ENCODE peak calls at places on chromosomes 4 and X, in six cellular contexts. One of them, this sample, is unnamed.
A peak's percentile ranks its signal among the peaks of the same experiment; 100 is the strongest.

GRCh38 chr4:97252615-97253154 is 890.6 kb downstream of the STPG2 start:
- DNase-seq in natural killer cell: no peak
- DNase-seq in HFFc6: no peak
- DNase-seq in A549: no peak
- DNase-seq in HCT116: no peak
- DNase-seq in RWPE1: peak; percentile 2
- DNase-seq in this sample: no peak

GRCh38 chr4:88015659-88016295 is 8.3 kb downstream of the PKD2 start:
- DNase-seq in natural killer cell: no peak
- DNase-seq in HFFc6: no peak
- DNase-seq in A549: no peak
- DNase-seq in HCT116: no peak
- DNase-seq in RWPE1: no peak
- DNase-seq in this sample: no peak

GRCh38 chrX:134631404-134632346 is 26.6 kb downstream of the PLAC1 start:
- DNase-seq in natural killer cell: no peak
- DNase-seq in HFFc6: no peak
- DNase-seq in A549: no peak
- DNase-seq in HCT116: no peak
- DNase-seq in RWPE1: no peak
- DNase-seq in this sample: no peak

GRCh38 chr4:172168888-172169287 is 355.7 kb downstream of the GALNTL6 start:
- DNase-seq in natural killer cell: no peak
- DNase-seq in HFFc6: no peak
- DNase-seq in A549: no peak
- DNase-seq in HCT116: no peak
- DNase-seq in RWPE1: no peak
- DNase-seq in this sample: no peak

GRCh38 chr4:100168521-100168920 is 21.7 kb downstream of the DDIT4L start:
- DNase-seq in natural killer cell: no peak
- DNase-seq in HFFc6: peak; percentile 55
- DNase-seq in A549: no peak
- DNase-seq in HCT116: no peak
- DNase-seq in RWPE1: no peak
- DNase-seq in this sample: no peak

GRCh38 chr4:184684491-184685189 is 35.1 kb downstream of the PRIMPOL start:
- DNase-seq in natural killer cell: no peak
- DNase-seq in HFFc6: no peak
- DNase-seq in A549: no peak
- DNase-seq in HCT116: no peak
- DNase-seq in RWPE1: no peak
- DNase-seq in this sample: no peak

GRCh38 chr4:173572493-173573129 is 42.6 kb upstream of the HAND2 start:
- DNase-seq in natural killer cell: no peak
- DNase-seq in HFFc6: no peak
- DNase-seq in A549: no peak
- DNase-seq in HCT116: no peak
- DNase-seq in RWPE1: no peak
- DNase-seq in this sample: no peak

GRCh38 chr4:53576676-53577372 is 14.5 kb downstream of the LNX1 start:
- DNase-seq in natural killer cell: no peak
- DNase-seq in HFFc6: peak; percentile 61
- DNase-seq in A549: peak; percentile 8
- DNase-seq in HCT116: no peak
- DNase-seq in RWPE1: no peak
- DNase-seq in this sample: no peak

GRCh38 chr4:39464886-39465501 is 6.1 kb downstream of the LIAS start:
- DNase-seq in natural killer cell: no peak
- DNase-seq in HFFc6: peak; percentile 79
- DNase-seq in A549: peak; percentile 82
- DNase-seq in HCT116: peak; percentile 38
- DNase-seq in RWPE1: peak; percentile 30
- DNase-seq in this sample: no peak

GRCh38 chrX:132191938-132192337 is 27.3 kb downstream of the RAP2C start:
- DNase-seq in natural killer cell: no peak
- DNase-seq in HFFc6: no peak
- DNase-seq in A549: no peak
- DNase-seq in HCT116: no peak
- DNase-seq in RWPE1: no peak
- DNase-seq in this sample: no peak

GRCh38 chr4:135120190-135120589 is 918.6 kb upstream of the PABPC4L start:
- DNase-seq in natural killer cell: no peak
- DNase-seq in HFFc6: no peak
- DNase-seq in A549: no peak
- DNase-seq in HCT116: no peak
- DNase-seq in RWPE1: no peak
- DNase-seq in this sample: no peak

GRCh38 chr4:76306882-76307669 is 543 bp downstream of the STBD1 start:
- DNase-seq in natural killer cell: no peak
- DNase-seq in HFFc6: peak; percentile 41
- DNase-seq in A549: peak; percentile 68
- DNase-seq in HCT116: no peak
- DNase-seq in RWPE1: peak; percentile 46
- DNase-seq in this sample: peak; percentile 68

GRCh38 chr4:26779674-26780073 is 81.0 kb upstream of the STIM2 start:
- DNase-seq in natural killer cell: no peak
- DNase-seq in HFFc6: peak; percentile 24
- DNase-seq in A549: no peak
- DNase-seq in HCT116: peak; percentile 12
- DNase-seq in RWPE1: peak; percentile 93
- DNase-seq in this sample: peak; percentile 33

GRCh38 chrX:21723097-21723496 is 34.8 kb downstream of the SMPX start:
- DNase-seq in natural killer cell: no peak
- DNase-seq in HFFc6: no peak
- DNase-seq in A549: no peak
- DNase-seq in HCT116: no peak
- DNase-seq in RWPE1: no peak
- DNase-seq in this sample: no peak

DNA sequence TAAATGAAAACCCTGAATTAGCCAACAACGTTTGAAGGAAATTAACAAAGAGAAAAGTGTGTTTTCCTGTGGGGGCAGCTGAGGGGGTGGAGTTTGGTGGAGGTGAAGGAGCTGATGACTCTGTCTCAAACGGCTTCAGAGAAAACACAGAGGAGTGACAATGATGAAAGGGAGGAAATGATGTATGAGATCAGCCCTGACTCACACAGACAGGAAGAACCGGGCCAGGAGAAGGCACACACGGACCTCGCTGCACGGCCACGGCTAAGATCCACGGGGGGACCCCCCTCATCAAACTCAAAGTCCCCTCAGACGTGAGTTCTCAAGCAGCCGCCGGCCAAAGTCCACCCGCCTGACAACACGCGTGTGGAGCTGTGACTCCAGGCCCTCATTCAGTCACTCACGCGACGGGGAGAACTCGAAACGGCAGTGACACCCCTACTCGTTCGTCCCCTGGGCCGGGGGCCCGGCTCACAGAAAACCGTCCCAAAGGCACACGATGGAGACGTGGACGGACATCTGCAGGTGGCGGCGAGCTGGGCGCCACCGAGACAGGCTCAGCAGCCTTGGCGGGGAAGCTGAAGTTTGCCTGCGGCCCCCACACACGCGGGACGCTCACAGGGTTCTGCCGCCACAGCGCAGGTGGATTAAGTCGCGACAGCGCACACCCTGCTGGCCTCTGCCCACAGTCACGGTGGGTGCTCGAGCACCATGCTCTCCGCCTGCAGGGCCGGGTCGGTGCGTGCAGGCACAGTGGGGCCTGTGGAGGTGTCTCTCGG is 28.8 kb downstream of the PPP2R3B start:
- DNase-seq in natural killer cell: no peak
- DNase-seq in HFFc6: peak; percentile 31
- DNase-seq in A549: peak; percentile 38
- DNase-seq in HCT116: no peak
- DNase-seq in RWPE1: peak; percentile 18
- DNase-seq in this sample: no peak
- TF ChIP-seq CTCF in natural killer cell: no peak
- TF ChIP-seq CTCF in HFFc6: no peak
- TF ChIP-seq CTCF in A549: no peak
- TF ChIP-seq CTCF in HCT116: no peak
- TF ChIP-seq CTCF in RWPE1: no peak
- TF ChIP-seq CTCF in this sample: no peak

DNA sequence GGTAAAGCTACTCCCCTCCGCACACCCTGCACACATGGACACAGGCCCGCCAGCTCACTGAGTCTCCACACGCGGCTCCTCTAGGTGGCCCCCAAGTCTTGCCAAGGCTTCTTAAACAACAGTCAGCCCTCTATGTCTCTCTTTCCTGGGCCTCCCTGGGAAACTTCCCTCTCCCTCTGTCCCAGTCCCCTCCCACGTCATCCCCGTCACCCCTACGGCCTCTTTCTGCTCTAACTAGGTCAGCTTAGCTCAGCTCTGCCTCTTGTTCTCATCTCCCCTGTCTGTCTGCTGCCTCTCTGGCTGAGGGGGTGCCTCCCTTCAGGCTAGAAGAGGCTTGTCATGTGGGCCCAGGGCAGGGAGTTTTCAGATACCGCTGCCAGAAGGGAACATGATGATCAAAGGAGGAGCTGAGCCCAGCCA is 38.8 kb downstream of the SEPTIN6 start:
- DNase-seq in natural killer cell: no peak
- DNase-seq in HFFc6: peak; percentile 38
- DNase-seq in A549: no peak
- DNase-seq in HCT116: no peak
- DNase-seq in RWPE1: no peak
- DNase-seq in this sample: peak; percentile 33
- TF ChIP-seq CTCF in natural killer cell: no peak
- TF ChIP-seq CTCF in HFFc6: no peak
- TF ChIP-seq CTCF in A549: no peak
- TF ChIP-seq CTCF in HCT116: no peak
- TF ChIP-seq CTCF in RWPE1: no peak
- TF ChIP-seq CTCF in this sample: peak; percentile 47

GRCh38 chr4:4922441-4922840 is 63.0 kb downstream of the MSX1 start:
- DNase-seq in natural killer cell: no peak
- DNase-seq in HFFc6: no peak
- DNase-seq in A549: no peak
- DNase-seq in HCT116: no peak
- DNase-seq in RWPE1: no peak
- DNase-seq in this sample: no peak

GRCh38 chr4:4921077-4921476 is 61.6 kb downstream of the MSX1 start:
- DNase-seq in natural killer cell: no peak
- DNase-seq in HFFc6: no peak
- DNase-seq in A549: no peak
- DNase-seq in HCT116: no peak
- DNase-seq in RWPE1: no peak
- DNase-seq in this sample: no peak

GRCh38 chr4:4918067-4918466 is 58.6 kb downstream of the MSX1 start:
- DNase-seq in natural killer cell: no peak
- DNase-seq in HFFc6: no peak
- DNase-seq in A549: no peak
- DNase-seq in HCT116: no peak
- DNase-seq in RWPE1: no peak
- DNase-seq in this sample: no peak

GRCh38 chr4:4919926-4920325 is 60.5 kb downstream of the MSX1 start:
- DNase-seq in natural killer cell: no peak
- DNase-seq in HFFc6: peak; percentile 1
- DNase-seq in A549: no peak
- DNase-seq in HCT116: no peak
- DNase-seq in RWPE1: no peak
- DNase-seq in this sample: no peak

DNA sequence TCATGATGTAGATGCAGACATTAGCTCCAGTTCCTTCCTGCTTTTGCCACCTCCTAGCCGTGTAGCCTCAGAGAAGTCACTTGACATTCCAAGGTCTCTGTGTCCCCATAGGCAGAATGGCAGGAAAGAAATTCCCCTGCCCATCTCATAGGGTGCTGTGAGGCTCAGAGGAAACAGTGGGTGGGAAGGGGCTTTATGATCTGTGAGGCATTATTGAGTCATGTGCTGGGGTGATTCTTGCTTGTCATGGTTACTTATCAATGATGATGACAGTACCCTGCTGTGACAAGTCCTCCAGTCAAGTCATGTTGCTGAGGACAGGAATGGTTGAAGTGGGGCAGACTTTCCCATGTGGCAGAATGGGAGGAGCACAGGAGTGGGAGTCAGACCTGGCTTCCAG is 63.7 kb downstream of the MSX1 start:
- DNase-seq in natural killer cell: no peak
- DNase-seq in HFFc6: no peak
- DNase-seq in A549: no peak
- DNase-seq in HCT116: no peak
- DNase-seq in RWPE1: no peak
- DNase-seq in this sample: no peak
- TF ChIP-seq CTCF in natural killer cell: no peak
- TF ChIP-seq CTCF in HFFc6: no peak
- TF ChIP-seq CTCF in A549: no peak
- TF ChIP-seq CTCF in HCT116: no peak
- TF ChIP-seq CTCF in RWPE1: no peak
- TF ChIP-seq CTCF in this sample: no peak

DNA sequence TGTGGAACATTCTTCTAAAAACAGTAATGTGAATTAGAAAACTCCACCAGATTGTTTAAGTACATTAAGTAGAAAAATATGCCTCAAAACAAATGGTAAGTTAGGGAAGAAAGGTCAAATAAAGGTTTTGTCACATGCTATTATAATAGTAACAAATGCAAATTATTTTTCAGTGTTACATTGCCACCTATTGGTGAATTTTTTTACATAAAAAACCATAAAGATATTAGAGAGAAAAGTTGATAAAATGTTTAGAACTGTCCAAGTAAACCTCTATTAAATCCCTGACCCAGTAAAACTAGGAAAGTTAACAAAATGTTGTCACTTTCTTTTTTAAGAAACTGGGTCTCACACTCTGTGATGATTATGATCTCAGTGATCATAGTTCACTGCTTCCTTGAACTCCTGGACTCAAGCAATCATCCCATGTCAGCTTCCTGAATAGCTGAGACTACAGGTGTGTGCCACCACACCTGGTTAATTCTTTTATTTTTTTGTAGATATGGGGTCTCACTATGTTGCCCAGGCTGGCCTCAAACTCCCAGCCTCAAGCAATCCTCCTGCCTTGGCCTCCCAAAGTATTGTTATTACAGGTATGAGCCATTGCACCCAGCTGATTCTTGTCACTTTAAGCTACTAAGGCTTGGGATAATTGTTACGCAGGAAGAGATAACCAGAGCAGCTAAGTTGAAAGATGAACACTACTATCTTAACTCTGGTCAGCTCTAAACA is 157.6 kb downstream of the ATRX start:
- DNase-seq in natural killer cell: no peak
- DNase-seq in HFFc6: no peak
- DNase-seq in A549: no peak
- DNase-seq in HCT116: no peak
- DNase-seq in RWPE1: no peak
- DNase-seq in this sample: no peak
- TF ChIP-seq CTCF in natural killer cell: no peak
- TF ChIP-seq CTCF in HFFc6: peak; percentile 60
- TF ChIP-seq CTCF in A549: peak; percentile 16
- TF ChIP-seq CTCF in HCT116: no peak
- TF ChIP-seq CTCF in RWPE1: no peak
- TF ChIP-seq CTCF in this sample: no peak

GRCh38 chr4:93897559-93897958 is 69.0 kb downstream of the ATOH1 start:
- DNase-seq in natural killer cell: no peak
- DNase-seq in HFFc6: no peak
- DNase-seq in A549: peak; percentile 7
- DNase-seq in HCT116: peak; percentile 6
- DNase-seq in RWPE1: peak; percentile 6
- DNase-seq in this sample: no peak
- TF ChIP-seq CTCF in natural killer cell: no peak
- TF ChIP-seq CTCF in HFFc6: peak; percentile 46
- TF ChIP-seq CTCF in A549: peak; percentile 29
- TF ChIP-seq CTCF in HCT116: peak; percentile 33
- TF ChIP-seq CTCF in RWPE1: peak; percentile 33
- TF ChIP-seq CTCF in this sample: peak; percentile 16

GRCh38 chr4:1767770-1768366 is 25.2 kb upstream of the FGFR3 start:
- DNase-seq in natural killer cell: no peak
- DNase-seq in HFFc6: no peak
- DNase-seq in A549: peak; percentile 68
- DNase-seq in HCT116: no peak
- DNase-seq in RWPE1: no peak
- DNase-seq in this sample: no peak
- TF ChIP-seq CTCF in natural killer cell: no peak
- TF ChIP-seq CTCF in HFFc6: peak; percentile 50
- TF ChIP-seq CTCF in A549: peak; percentile 21
- TF ChIP-seq CTCF in HCT116: no peak
- TF ChIP-seq CTCF in RWPE1: no peak
- TF ChIP-seq CTCF in this sample: peak; percentile 13